ENCODE peak calls at places on chromosomes 6 and 20, in seven cellular contexts. F is uterus; S is endothelial cell; G is occipital lobe; D is stimulated activated CD4-positive, alpha-beta T cell treated with anti-CD3 and anti-CD28 coated beads, TNF-alpha, amount 100 ng/mL, for 24 hours; I is pancreas; Y is A549. K is an unnamed sample.
A peak's percentile ranks its signal among the peaks of the same experiment; 100 is the strongest.

GRCh38 chr20:51430198-51430950 is 112.1 kb downstream of the NFATC2 start:
- DNase-seq in D (no peak), F (no peak), S (no peak), I (no peak), G (no peak), Y (no peak), K (no peak)

GRCh38 chr6:108707328-108707976 is 140.8 kb upstream of the ARMC2 start:
- DNase-seq in D (no peak), G (no peak), Y (no peak), F (no peak), I (no peak), S (no peak), K (no peak)

GRCh38 chr20:63686492-63687321 is 9.7 kb upstream of the TNFRSF6B start:
- DNase-seq in S (no peak), I (peak; percentile 53), F (peak; percentile 79), D (peak; percentile 34), G (no peak), Y (no peak), K (peak; percentile 95)

GRCh38 chr20:12237772-12238171 is 320.1 kb downstream of the BTBD3 start:
- DNase-seq in S (no peak), Y (no peak), I (no peak), F (no peak), D (no peak), G (peak; percentile 75), K (no peak)

GRCh38 chr6:39724787-39725631 is at the start of gene KIF6:
- DNase-seq in D (peak; percentile 71), F (peak; percentile 92), I (peak; percentile 95), G (peak; percentile 96), Y (peak; percentile 79), S (peak; percentile 86), K (peak; percentile 73)

GRCh38 chr6:111759836-111760785 is 113.1 kb downstream of the FYN start:
- DNase-seq in F (peak; percentile 57), Y (no peak), S (no peak), I (no peak), D (no peak), G (peak; percentile 46), K (no peak)

GRCh38 chr6:160005861-160006540 is 37.1 kb downstream of the IGF2R start:
- DNase-seq in I (no peak), D (no peak), Y (no peak), G (no peak), F (no peak), S (peak; percentile 77), K (no peak)

GRCh38 chr6:71387179-71387578 is 98.6 kb downstream of the OGFRL1 start:
- DNase-seq in I (no peak), F (no peak), D (no peak), S (no peak), Y (no peak), G (no peak), K (peak; percentile 30)

GRCh38 chr6:158059108-158059507 is 77.4 kb downstream of the SYNJ2 start:
- DNase-seq in S (no peak), I (no peak), F (no peak), D (no peak), Y (no peak), G (no peak), K (no peak)

GRCh38 chr6:42864602-42865001 is 14.8 kb upstream of the RPL7L1 start:
- DNase-seq in S (no peak), G (no peak), D (no peak), F (no peak), Y (no peak), I (no peak), K (no peak)

GRCh38 chr6:113522376-113522775 is 334.8 kb upstream of the MARCKS start:
- DNase-seq in Y (no peak), D (no peak), S (no peak), G (no peak), F (no peak), I (no peak), K (no peak)

GRCh38 chr6:144449911-144450690 is 165.0 kb downstream of the UTRN start:
- DNase-seq in D (no peak), I (no peak), G (no peak), F (no peak), Y (no peak), S (no peak), K (no peak)

GRCh38 chr6:81002126-81002525 is 750.4 kb downstream of the TENT5A start:
- DNase-seq in I (no peak), S (no peak), G (no peak), D (no peak), Y (no peak), F (no peak), K (peak; percentile 47)

GRCh38 chr6:32226434-32226833 is 2.6 kb upstream of the NOTCH4 start:
- DNase-seq in G (no peak), Y (no peak), S (no peak), F (no peak), I (no peak), D (no peak), K (no peak)

GRCh38 chr6:154511735-154512097 is 1.2 kb upstream of the CNKSR3 start:
- DNase-seq in F (no peak), I (no peak), G (no peak), S (no peak), Y (no peak), D (no peak), K (peak; percentile 33)

GRCh38 chr20:56328861-56329260 is 29.9 kb upstream of the FAM210B start:
- DNase-seq in I (no peak), Y (no peak), S (no peak), G (no peak), D (no peak), F (no peak), K (peak; percentile 42)

GRCh38 chr20:6819599-6819998 is 52.1 kb downstream of the BMP2 start:
- DNase-seq in I (peak; percentile 16), D (no peak), Y (no peak), S (no peak), G (no peak), F (no peak), K (no peak)

GRCh38 chr6:14730654-14731053 is 515.2 kb upstream of the JARID2 start:
- DNase-seq in I (no peak), S (no peak), G (no peak), Y (no peak), F (no peak), D (no peak), K (no peak)

GRCh38 chr6:3393796-3394195 is 63.1 kb downstream of the SLC22A23 start:
- DNase-seq in G (no peak), D (no peak), F (no peak), S (no peak), Y (no peak), I (no peak), K (no peak)

GRCh38 chr20:24702501-24703283 is 233.3 kb downstream of the SYNDIG1 start:
- DNase-seq in D (no peak), S (no peak), I (no peak), F (no peak), Y (no peak), G (no peak), K (no peak)

GRCh38 chr6:10014561-10014960 is 400.3 kb downstream of the TFAP2A start:
- DNase-seq in G (peak; percentile 66), S (no peak), Y (no peak), F (no peak), D (no peak), I (no peak), K (peak; percentile 35)

GRCh38 chr6:44377971-44378370 is 9.5 kb upstream of the CDC5L start:
- DNase-seq in F (no peak), S (no peak), G (no peak), D (no peak), I (no peak), Y (no peak), K (peak; percentile 19)

GRCh38 chr6:125102901-125103300 is 50.7 kb upstream of the TPD52L1 start:
- DNase-seq in S (no peak), I (no peak), G (no peak), D (no peak), Y (no peak), F (no peak), K (peak; percentile 92)

GRCh38 chr20:64093013-64093503 is 8.9 kb upstream of the LKAAEAR1 start:
- DNase-seq in S (no peak), Y (no peak), G (no peak), I (no peak), D (no peak), F (no peak), K (no peak)

GRCh38 chr6:35972471-35972985 is 51.6 kb upstream of the SRPK1 start:
- DNase-seq in F (no peak), D (no peak), Y (no peak), S (peak; percentile 34), G (no peak), I (no peak), K (peak; percentile 8)

GRCh38 chr6:158763440-158764187 is 55.6 kb downstream of the EZR start:
- DNase-seq in I (no peak), D (no peak), G (no peak), Y (no peak), F (no peak), S (no peak), K (no peak)

GRCh38 chr6:89146748-89147715 is 1.2 kb downstream of the PM20D2 start:
- DNase-seq in F (no peak), Y (peak; percentile 6), D (no peak), S (no peak), G (no peak), I (no peak), K (peak; percentile 81)

GRCh38 chr6:44051516-44051915 is 75.7 kb downstream of the MRPL14 start:
- DNase-seq in I (no peak), S (no peak), G (no peak), F (peak; percentile 79), D (no peak), Y (no peak), K (peak; percentile 92)

GRCh38 chr6:162770955-162771354 is 43.2 kb downstream of the PACRG start:
- DNase-seq in D (no peak), I (no peak), F (no peak), Y (no peak), G (no peak), S (no peak), K (no peak)

GRCh38 chr20:22729180-22729579 is 144.8 kb upstream of the FOXA2 start:
- DNase-seq in S (no peak), D (no peak), G (no peak), Y (no peak), F (no peak), I (no peak), K (peak; percentile 37)

GRCh38 chr20:38731738-38732113 is 7.4 kb downstream of the SLC32A1 start:
- DNase-seq in I (no peak), F (no peak), Y (no peak), G (no peak), D (no peak), S (no peak), K (no peak)

GRCh38 chr6:4819706-4820283 is 43.6 kb downstream of the CDYL start:
- DNase-seq in F (no peak), S (no peak), I (no peak), G (no peak), D (no peak), Y (no peak), K (peak; percentile 53)

GRCh38 chr6:139003751-139004150 is 15.7 kb upstream of the REPS1 start:
- DNase-seq in I (no peak), D (no peak), Y (no peak), G (no peak), S (no peak), F (no peak), K (no peak)

GRCh38 chr6:160247457-160247883 is 11.2 kb downstream of the SLC22A2 start:
- DNase-seq in I (no peak), D (no peak), F (no peak), G (no peak), Y (no peak), S (no peak), K (no peak)

GRCh38 chr20:460707-461106 is 1.6 kb downstream of the TBC1D20 start:
- DNase-seq in G (no peak), Y (peak; percentile 54), D (no peak), F (no peak), S (no peak), I (no peak), K (peak; percentile 28)

GRCh38 chr20:38805502-38805957 is at the start of gene PPP1R16B:
- DNase-seq in G (peak; percentile 57), S (peak; percentile 77), I (peak; percentile 15), Y (peak; percentile 26), D (peak; percentile 59), F (no peak), K (no peak)

GRCh38 chr20:18133962-18134361 is 3.7 kb upstream of the KAT14 start:
- DNase-seq in Y (no peak), I (no peak), F (no peak), G (no peak), S (no peak), D (no peak), K (no peak)

GRCh38 chr20:32163951-32164350 is 43.6 kb downstream of the PLAGL2 start:
- DNase-seq in G (no peak), S (no peak), D (no peak), Y (no peak), F (no peak), I (no peak), K (no peak)

K was measured in ELR.